ENCODE peak calls at places on chromosomes 3 and 15, in six cellular contexts. U, C, T, F, B and I are unnamed samples. For H3K4me1, the result is how much of the 10 kb centered on the place peaks cover.

GRCh38 chr15:65638681-65639089 is 16.9 kb downstream of the SLC24A1 start:
- DNase-seq in F (no peak), U (peak), C (no peak), B (peak), T (no peak), I (peak)

GRCh38 chr3:78878011-78878410 is 889.8 kb downstream of the ROBO1 start:
- DNase-seq in B (no peak), U (peak), T (no peak), C (no peak), F (no peak), I (no peak)

GRCh38 chr3:184558726-184559125 is 2.9 kb upstream of the EPHB3 start:
- DNase-seq in U (no peak), B (no peak), C (no peak), F (no peak), T (no peak), I (no peak)

GRCh38 chr15:70478251-70478990 is 284.9 kb downstream of the UACA start:
- DNase-seq in U (no peak), F (no peak), T (no peak), C (no peak), B (no peak), I (no peak)

GRCh38 chr3:37836589-37836988 is 25.1 kb upstream of the CTDSPL start:
- DNase-seq in U (no peak), C (no peak), B (no peak), T (no peak), F (no peak), I (no peak)

GRCh38 chr15:57665187-57665586 is 41.3 kb upstream of the POLR2M start:
- DNase-seq in C (no peak), U (no peak), T (no peak), B (no peak), F (no peak), I (no peak)

GRCh38 chr3:117355566-117355965 is 646.0 kb downstream of the TUSC7 start:
- DNase-seq in F (no peak), B (no peak), T (no peak), U (peak), C (no peak), I (peak)

GRCh38 chr3:27511724-27512422 is 27.7 kb upstream of the SLC4A7 start:
- DNase-seq in F (no peak), C (no peak), B (no peak), U (no peak), T (no peak), I (no peak)

GRCh38 chr3:140563206-140563605 is 114.7 kb upstream of the TRIM42 start:
- DNase-seq in U (no peak), C (no peak), B (no peak), F (no peak), T (no peak), I (no peak)

GRCh38 chr3:159775372-159775961 is 213.2 kb upstream of the IL12A start:
- DNase-seq in F (no peak), T (no peak), U (no peak), C (no peak), B (no peak), I (peak)

GRCh38 chr3:23900744-23901143 is 16.0 kb downstream of the NKIRAS1 start:
- DNase-seq in U (peak), T (no peak), B (no peak), C (no peak), F (no peak), I (no peak)

GRCh38 chr3:153161714-153162512 is at the start of gene RAP2B:
- DNase-seq in U (peak), B (peak), F (peak), T (peak), C (peak), I (peak)

GRCh38 chr3:101530213-101531047 is 17.4 kb upstream of the SENP7 start:
- DNase-seq in U (no peak), T (no peak), F (no peak), B (no peak), C (no peak), I (no peak)

GRCh38 chr3:113088616-113089015 is 97.8 kb downstream of the GTPBP8 start:
- DNase-seq in B (no peak), T (no peak), C (no peak), F (no peak), U (no peak), I (no peak)

GRCh38 chr3:137612293-137612692 is 151.8 kb upstream of the SOX14 start:
- DNase-seq in C (no peak), B (no peak), U (no peak), T (no peak), F (no peak), I (no peak)

GRCh38 chr3:179189764-179190163 is 41.6 kb downstream of the PIK3CA start:
- DNase-seq in B (no peak), C (no peak), T (no peak), F (no peak), U (no peak), I (peak)

GRCh38 chr15:27743078-27743477 is 356.0 kb downstream of the OCA2 start:
- DNase-seq in U (no peak), F (no peak), B (no peak), T (no peak), C (no peak), I (no peak)

GRCh38 chr15:59154268-59154667 is 49.3 kb downstream of the CCNB2 start:
- DNase-seq in U (no peak), B (no peak), F (no peak), C (no peak), T (no peak), I (no peak)

GRCh38 chr3:86840814-86841213 is 150.1 kb downstream of the VGLL3 start:
- DNase-seq in F (no peak), U (no peak), B (no peak), T (no peak), C (no peak), I (no peak)

GRCh38 chr15:90266061-90266431 is 574 bp downstream of the NGRN start:
- DNase-seq in F (peak), U (peak), T (peak), B (no peak), C (no peak), I (peak)

GRCh38 chr3:13119471-13120220 is 46.4 kb upstream of the IQSEC1 start:
- DNase-seq in U (no peak), B (no peak), T (no peak), F (no peak), C (peak), I (no peak)

GRCh38 chr3:196210673-196211556 is at the start of gene ZDHHC19:
- DNase-seq in T (no peak), C (no peak), B (no peak), F (no peak), U (no peak), I (no peak)

GRCh38 chr15:77168211-77168610 is 97.3 kb upstream of the TSPAN3 start:
- DNase-seq in F (no peak), B (no peak), C (no peak), U (no peak), T (no peak), I (no peak)

GRCh38 chr15:89070197-89071124 is 17.8 kb upstream of the ABHD2 start:
- DNase-seq in F (no peak), U (peak), B (no peak), C (no peak), T (no peak), I (no peak)

GRCh38 chr3:60384352-60384751 is 866.9 kb downstream of the FHIT start:
- DNase-seq in T (no peak), B (no peak), U (no peak), F (no peak), C (no peak), I (no peak)

GRCh38 chr3:177350051-177350565 is 152.8 kb upstream of the TBL1XR1 start:
- DNase-seq in C (no peak), B (no peak), F (no peak), U (no peak), T (no peak), I (no peak)
- H3K4me1 ChIP-seq in C (under half), B (under half), F (under half), U (under half), T (under half), I (under half)

GRCh38 chr3:123111640-123112039 is 44.8 kb downstream of the PDIA5 start:
- DNase-seq in U (no peak), T (no peak), F (no peak), B (no peak), C (no peak), I (no peak)
- H3K4me1 ChIP-seq in U (under half), T (under half), F (under half), B (under half), C (under half), I (under half)

GRCh38 chr3:177144922-177145321 is 52.4 kb downstream of the TBL1XR1 start:
- DNase-seq in F (no peak), T (no peak), U (peak), C (no peak), B (peak), I (no peak)
- H3K4me1 ChIP-seq in F (half or more), T (under half), U (under half), C (under half), B (half or more), I (under half)

GRCh38 chr3:50365080-50365841 is 5.9 kb upstream of the TMEM115 start:
- DNase-seq in F (peak), B (peak), T (peak), U (peak), C (peak), I (no peak)
- H3K4me1 ChIP-seq in F (under half), B (under half), T (under half), U (under half), C (under half), I (under half)